ENCODE peak calls at places on chromosomes 2 and 18, in eight cellular contexts. One of them, this sample, is unnamed.

GRCh38 chr2:191020742-191021381 is 6.9 kb upstream of the STAT1 start:
- DNase-seq in GM06990: peak
- DNase-seq in GM23338: no peak
- DNase-seq in BJ: peak
- DNase-seq in HFF-Myc: no peak
- DNase-seq in SK-N-SH: no peak
- DNase-seq in PC-3: peak
- DNase-seq in breast epithelium: no peak
- DNase-seq in this sample: peak

GRCh38 chr2:162677476-162677875 is 161.1 kb downstream of the KCNH7 start:
- DNase-seq in PC-3: peak
- DNase-seq in breast epithelium: no peak
- DNase-seq in HFF-Myc: no peak
- DNase-seq in GM06990: no peak
- DNase-seq in GM23338: no peak
- DNase-seq in BJ: no peak
- DNase-seq in SK-N-SH: no peak
- DNase-seq in this sample: peak

GRCh38 chr2:160305081-160305750 is 105.1 kb upstream of the ITGB6 start:
- DNase-seq in GM23338: no peak
- DNase-seq in breast epithelium: no peak
- DNase-seq in PC-3: no peak
- DNase-seq in SK-N-SH: no peak
- DNase-seq in BJ: no peak
- DNase-seq in HFF-Myc: no peak
- DNase-seq in GM06990: no peak
- DNase-seq in this sample: peak

GRCh38 chr2:113111823-113112287 is 15.5 kb upstream of the IL1RN start:
- DNase-seq in SK-N-SH: no peak
- DNase-seq in GM06990: no peak
- DNase-seq in PC-3: no peak
- DNase-seq in breast epithelium: no peak
- DNase-seq in HFF-Myc: no peak
- DNase-seq in GM23338: peak
- DNase-seq in BJ: no peak
- DNase-seq in this sample: no peak

GRCh38 chr18:79569720-79570119 is 109.9 kb upstream of the CTDP1 start:
- DNase-seq in BJ: no peak
- DNase-seq in PC-3: no peak
- DNase-seq in GM06990: no peak
- DNase-seq in breast epithelium: peak
- DNase-seq in HFF-Myc: no peak
- DNase-seq in GM23338: no peak
- DNase-seq in SK-N-SH: no peak
- DNase-seq in this sample: no peak

GRCh38 chr2:33292063-33292462 is 184.4 kb upstream of the RASGRP3 start:
- DNase-seq in PC-3: no peak
- DNase-seq in BJ: no peak
- DNase-seq in GM06990: no peak
- DNase-seq in SK-N-SH: no peak
- DNase-seq in breast epithelium: no peak
- DNase-seq in HFF-Myc: no peak
- DNase-seq in GM23338: no peak
- DNase-seq in this sample: no peak

GRCh38 chr2:64711260-64711659 is 57.5 kb upstream of the SERTAD2 start:
- DNase-seq in breast epithelium: no peak
- DNase-seq in SK-N-SH: no peak
- DNase-seq in GM06990: no peak
- DNase-seq in HFF-Myc: no peak
- DNase-seq in PC-3: no peak
- DNase-seq in BJ: no peak
- DNase-seq in GM23338: no peak
- DNase-seq in this sample: no peak

GRCh38 chr2:188523901-188524300 is 232.2 kb downstream of the GULP1 start:
- DNase-seq in GM23338: no peak
- DNase-seq in breast epithelium: no peak
- DNase-seq in PC-3: peak
- DNase-seq in SK-N-SH: no peak
- DNase-seq in HFF-Myc: no peak
- DNase-seq in GM06990: no peak
- DNase-seq in BJ: no peak
- DNase-seq in this sample: peak

GRCh38 chr2:165818920-165819319 is 24.9 kb upstream of the GALNT3 start:
- DNase-seq in SK-N-SH: no peak
- DNase-seq in GM23338: no peak
- DNase-seq in HFF-Myc: no peak
- DNase-seq in PC-3: no peak
- DNase-seq in GM06990: no peak
- DNase-seq in BJ: no peak
- DNase-seq in breast epithelium: no peak
- DNase-seq in this sample: no peak

GRCh38 chr18:55547705-55548056 is 40.3 kb downstream of the TCF4 start:
- DNase-seq in breast epithelium: no peak
- DNase-seq in GM23338: no peak
- DNase-seq in PC-3: no peak
- DNase-seq in HFF-Myc: no peak
- DNase-seq in BJ: no peak
- DNase-seq in GM06990: no peak
- DNase-seq in SK-N-SH: no peak
- DNase-seq in this sample: no peak

GRCh38 chr18:67464499-67464898 is 52.0 kb downstream of the DSEL start:
- DNase-seq in GM06990: no peak
- DNase-seq in GM23338: no peak
- DNase-seq in SK-N-SH: no peak
- DNase-seq in HFF-Myc: no peak
- DNase-seq in breast epithelium: no peak
- DNase-seq in PC-3: no peak
- DNase-seq in BJ: no peak
- DNase-seq in this sample: no peak

GRCh38 chr2:239275037-239275685 is 125.7 kb downstream of the HDAC4 start:
- DNase-seq in BJ: peak
- DNase-seq in HFF-Myc: peak
- DNase-seq in GM23338: no peak
- DNase-seq in GM06990: peak
- DNase-seq in SK-N-SH: peak
- DNase-seq in breast epithelium: peak
- DNase-seq in PC-3: peak
- DNase-seq in this sample: peak

GRCh38 chr2:24439280-24439970 is 51.6 kb upstream of the NCOA1 start:
- DNase-seq in breast epithelium: no peak
- DNase-seq in PC-3: no peak
- DNase-seq in BJ: no peak
- DNase-seq in HFF-Myc: no peak
- DNase-seq in GM23338: no peak
- DNase-seq in GM06990: no peak
- DNase-seq in SK-N-SH: no peak
- DNase-seq in this sample: no peak

GRCh38 chr2:125169764-125170146 is 1144.7 kb downstream of the CNTNAP5 start:
- DNase-seq in HFF-Myc: no peak
- DNase-seq in PC-3: no peak
- DNase-seq in GM06990: no peak
- DNase-seq in breast epithelium: no peak
- DNase-seq in SK-N-SH: no peak
- DNase-seq in GM23338: no peak
- DNase-seq in BJ: no peak
- DNase-seq in this sample: no peak

GRCh38 chr18:57771626-57772025 is 31.5 kb downstream of the ATP8B1 start:
- DNase-seq in HFF-Myc: no peak
- DNase-seq in BJ: no peak
- DNase-seq in PC-3: peak
- DNase-seq in GM23338: no peak
- DNase-seq in breast epithelium: no peak
- DNase-seq in GM06990: no peak
- DNase-seq in SK-N-SH: no peak
- DNase-seq in this sample: no peak

GRCh38 chr18:5891361-5892215 is 3.7 kb downstream of the TMEM200C start:
- DNase-seq in GM06990: no peak
- DNase-seq in PC-3: no peak
- DNase-seq in breast epithelium: no peak
- DNase-seq in GM23338: peak
- DNase-seq in SK-N-SH: peak
- DNase-seq in HFF-Myc: no peak
- DNase-seq in BJ: no peak
- DNase-seq in this sample: no peak

GRCh38 chr2:232505805-232506360 is 14.3 kb upstream of the PRSS56 start:
- DNase-seq in SK-N-SH: peak
- DNase-seq in HFF-Myc: no peak
- DNase-seq in BJ: no peak
- DNase-seq in breast epithelium: no peak
- DNase-seq in GM06990: no peak
- DNase-seq in GM23338: no peak
- DNase-seq in PC-3: no peak
- DNase-seq in this sample: no peak

GRCh38 chr2:111028720-111029119 is 92.0 kb upstream of the BCL2L11 start:
- DNase-seq in HFF-Myc: no peak
- DNase-seq in GM06990: no peak
- DNase-seq in breast epithelium: no peak
- DNase-seq in PC-3: peak
- DNase-seq in GM23338: peak
- DNase-seq in BJ: no peak
- DNase-seq in SK-N-SH: no peak
- DNase-seq in this sample: no peak

GRCh38 chr18:47756364-47757016 is 174.0 kb downstream of the SMAD2 start:
- DNase-seq in HFF-Myc: no peak
- DNase-seq in BJ: no peak
- DNase-seq in SK-N-SH: peak
- DNase-seq in PC-3: peak
- DNase-seq in GM06990: peak
- DNase-seq in breast epithelium: no peak
- DNase-seq in GM23338: peak
- DNase-seq in this sample: peak

GRCh38 chr2:171244466-171244969 is 83.8 kb upstream of the TLK1 start:
- DNase-seq in BJ: peak
- DNase-seq in GM06990: no peak
- DNase-seq in breast epithelium: no peak
- DNase-seq in SK-N-SH: no peak
- DNase-seq in HFF-Myc: no peak
- DNase-seq in PC-3: no peak
- DNase-seq in GM23338: no peak
- DNase-seq in this sample: no peak

GRCh38 chr2:240319855-240320560 is 115.5 kb upstream of the GPC1 start:
- DNase-seq in breast epithelium: no peak
- DNase-seq in BJ: peak
- DNase-seq in SK-N-SH: peak
- DNase-seq in PC-3: no peak
- DNase-seq in GM23338: no peak
- DNase-seq in GM06990: no peak
- DNase-seq in HFF-Myc: peak
- DNase-seq in this sample: peak

GRCh38 chr2:179297922-179298321 is 33.3 kb upstream of the SESTD1 start:
- DNase-seq in BJ: no peak
- DNase-seq in SK-N-SH: no peak
- DNase-seq in GM23338: no peak
- DNase-seq in PC-3: peak
- DNase-seq in GM06990: no peak
- DNase-seq in HFF-Myc: no peak
- DNase-seq in breast epithelium: no peak
- DNase-seq in this sample: no peak

GRCh38 chr2:219607931-219608330 is 10.3 kb downstream of the STK11IP start:
- DNase-seq in SK-N-SH: no peak
- DNase-seq in BJ: no peak
- DNase-seq in HFF-Myc: no peak
- DNase-seq in PC-3: no peak
- DNase-seq in breast epithelium: no peak
- DNase-seq in GM23338: no peak
- DNase-seq in GM06990: no peak
- DNase-seq in this sample: no peak

GRCh38 chr2:154720642-154721041 is 22.1 kb downstream of the KCNJ3 start:
- DNase-seq in SK-N-SH: no peak
- DNase-seq in GM23338: no peak
- DNase-seq in breast epithelium: no peak
- DNase-seq in HFF-Myc: no peak
- DNase-seq in PC-3: peak
- DNase-seq in GM06990: no peak
- DNase-seq in BJ: no peak
- DNase-seq in this sample: peak
- TF ChIP-seq CTCF in SK-N-SH: no peak
- TF ChIP-seq CTCF in GM23338: no peak
- TF ChIP-seq CTCF in breast epithelium: no peak
- TF ChIP-seq CTCF in HFF-Myc: no peak
- TF ChIP-seq CTCF in PC-3: no peak
- TF ChIP-seq CTCF in GM06990: no peak
- TF ChIP-seq CTCF in BJ: no peak
- TF ChIP-seq CTCF in this sample: no peak

DNA sequence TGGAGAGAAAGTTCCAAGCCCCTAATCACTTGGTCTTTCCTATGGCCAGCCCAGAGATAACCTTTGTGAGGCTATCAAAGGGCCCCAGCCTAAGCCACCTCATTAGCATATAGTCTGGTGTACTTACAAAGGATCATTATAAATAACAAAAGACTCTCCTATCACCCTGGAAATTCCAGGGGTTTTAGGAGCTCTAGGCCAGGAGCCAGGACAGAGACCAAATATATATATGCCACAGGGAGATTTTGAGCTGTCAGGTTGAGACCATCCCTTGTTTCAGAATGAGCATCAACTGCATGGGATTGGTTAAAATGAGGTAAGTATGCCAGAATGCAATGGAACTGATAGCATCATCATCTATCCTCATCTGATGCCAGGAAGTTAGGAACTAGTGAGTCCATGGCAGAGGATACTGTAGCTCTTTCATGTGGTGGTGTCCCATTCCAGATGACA is 32.1 kb upstream of the CHRNA1 start:
- DNase-seq in GM06990: no peak
- DNase-seq in SK-N-SH: no peak
- DNase-seq in BJ: no peak
- DNase-seq in breast epithelium: no peak
- DNase-seq in PC-3: no peak
- DNase-seq in GM23338: peak
- DNase-seq in HFF-Myc: no peak
- DNase-seq in this sample: no peak
- H3K4me3 ChIP-seq in GM06990: no peak
- H3K4me3 ChIP-seq in SK-N-SH: no peak
- H3K4me3 ChIP-seq in BJ: no peak
- H3K4me3 ChIP-seq in breast epithelium: no peak
- H3K4me3 ChIP-seq in PC-3: no peak
- H3K4me3 ChIP-seq in GM23338: no peak
- H3K4me3 ChIP-seq in HFF-Myc: no peak
- H3K4me3 ChIP-seq in this sample: no peak

DNA sequence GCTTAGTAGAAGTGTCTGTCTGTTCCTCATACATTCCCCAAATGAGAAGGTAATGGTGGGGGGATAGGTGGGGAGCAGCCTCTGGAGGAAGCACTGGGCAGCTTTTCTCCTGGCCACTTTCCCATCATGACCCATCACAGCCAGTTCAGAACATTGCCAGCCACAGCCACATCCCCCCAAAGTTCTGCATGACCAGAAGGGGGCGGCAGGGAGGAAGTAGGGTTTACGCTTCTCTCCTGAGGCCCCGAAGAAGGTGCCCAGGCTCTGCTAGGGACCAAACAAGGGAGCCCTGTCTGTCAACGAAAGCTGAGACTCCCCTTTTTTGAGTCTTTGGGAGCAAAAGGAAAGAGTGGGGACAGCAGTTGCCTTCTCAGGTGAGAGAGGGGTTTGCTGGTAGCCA is 7.7 kb downstream of the IGFBP5 start:
- DNase-seq in SK-N-SH: no peak
- DNase-seq in GM06990: no peak
- DNase-seq in GM23338: peak
- DNase-seq in HFF-Myc: no peak
- DNase-seq in BJ: no peak
- DNase-seq in PC-3: no peak
- DNase-seq in breast epithelium: no peak
- DNase-seq in this sample: no peak
- TF ChIP-seq CTCF in SK-N-SH: peak
- TF ChIP-seq CTCF in GM06990: peak
- TF ChIP-seq CTCF in GM23338: peak
- TF ChIP-seq CTCF in HFF-Myc: peak
- TF ChIP-seq CTCF in BJ: peak
- TF ChIP-seq CTCF in PC-3: peak
- TF ChIP-seq CTCF in breast epithelium: no peak
- TF ChIP-seq CTCF in this sample: peak

GRCh38 chr2:36371070-36371962 is 15.7 kb downstream of the CRIM1 start:
- DNase-seq in PC-3: peak
- DNase-seq in SK-N-SH: no peak
- DNase-seq in GM23338: no peak
- DNase-seq in HFF-Myc: no peak
- DNase-seq in GM06990: no peak
- DNase-seq in BJ: no peak
- DNase-seq in breast epithelium: no peak
- DNase-seq in this sample: peak
- H3K4me3 ChIP-seq in PC-3: peak
- H3K4me3 ChIP-seq in SK-N-SH: peak
- H3K4me3 ChIP-seq in GM23338: peak
- H3K4me3 ChIP-seq in HFF-Myc: no peak
- H3K4me3 ChIP-seq in GM06990: no peak
- H3K4me3 ChIP-seq in BJ: no peak
- H3K4me3 ChIP-seq in breast epithelium: no peak
- H3K4me3 ChIP-seq in this sample: no peak